ENCODE peak calls at places on chromosomes 11 and 22, in five cellular contexts. E is heart right ventricle, I is ovary, N is GM23248, M is SJCRH30. C is an unnamed sample. For H3K4me1 and H3K9me3, the result is how much of the 10 kb centered on the place peaks cover.

GRCh38 chr11:134124660-134125451 is 56.0 kb downstream of the JAM3 start:
- DNase-seq in I (no peak), N (peak), E (peak), M (no peak), C (peak)

GRCh38 chr11:129333873-129334272 is 41.8 kb upstream of the BARX2 start:
- DNase-seq in N (peak), M (peak), I (no peak), E (no peak), C (no peak)

GRCh38 chr11:102685311-102685710 is 20.3 kb downstream of the MMP27 start:
- DNase-seq in N (peak), E (no peak), M (peak), I (no peak), C (no peak)

GRCh38 chr11:12066799-12067508 is 43.4 kb upstream of the MICAL2 start:
- DNase-seq in I (no peak), N (peak), E (no peak), M (peak), C (no peak)

GRCh38 chr11:45110562-45110961 is 35.9 kb upstream of the PRDM11 start:
- DNase-seq in N (peak), E (no peak), M (peak), I (peak), C (no peak)

GRCh38 chr22:30182365-30182764 is 64.2 kb downstream of the LIF start:
- DNase-seq in E (no peak), I (no peak), M (no peak), N (no peak), C (no peak)

GRCh38 chr11:45252134-45252856 is 33.8 kb downstream of the SYT13 start:
- DNase-seq in I (no peak), N (peak), E (peak), M (peak), C (peak)

GRCh38 chr11:131675489-131675888 is 305.1 kb downstream of the NTM start:
- DNase-seq in E (no peak), N (peak), M (no peak), I (no peak), C (no peak)

GRCh38 chr11:41950470-41951143 is 491.2 kb upstream of the LRRC4C start:
- DNase-seq in I (no peak), M (no peak), E (no peak), N (no peak), C (no peak)

GRCh38 chr11:111718436-111719325 is 47.5 kb downstream of the PPP2R1B start:
- DNase-seq in M (no peak), I (no peak), E (no peak), N (peak), C (no peak)

GRCh38 chr22:44341431-44342346 is 28.9 kb upstream of the SHISAL1 start:
- DNase-seq in E (no peak), I (peak), N (peak), M (peak), C (no peak)

GRCh38 chr11:78290293-78291176 is 101.8 kb downstream of the USP35 start:
- DNase-seq in I (no peak), N (peak), E (no peak), M (no peak), C (no peak)

GRCh38 chr22:41831383-41831782 is 1.5 kb upstream of the SREBF2 start:
- DNase-seq in E (no peak), N (peak), M (peak), I (no peak), C (no peak)

GRCh38 chr11:119091966-119092879 is 7.5 kb downstream of the HMBS start:
- DNase-seq in E (no peak), N (peak), M (peak), I (no peak), C (no peak)

GRCh38 chr11:34890089-34890488 is 26.1 kb downstream of the APIP start:
- DNase-seq in I (no peak), N (no peak), E (no peak), M (no peak), C (no peak)

GRCh38 chr11:112555491-112556364 is 295.1 kb upstream of the PLET1 start:
- DNase-seq in E (peak), N (peak), I (no peak), M (peak), C (peak)

GRCh38 chr11:19511413-19512183 is 201.0 kb upstream of the NAV2 start:
- DNase-seq in M (peak), E (peak), N (no peak), I (no peak), C (no peak)

GRCh38 chr11:6404341-6405038 is 14.2 kb downstream of the SMPD1 start:
- DNase-seq in N (peak), I (no peak), E (no peak), M (no peak), C (no peak)

GRCh38 chr11:6402561-6402981 is 12.3 kb downstream of the SMPD1 start:
- DNase-seq in N (no peak), M (no peak), I (no peak), E (no peak), C (no peak)

GRCh38 chr11:6405039-6405667 is 13.7 kb downstream of the APBB1 start:
- DNase-seq in M (no peak), N (no peak), E (no peak), I (no peak), C (peak)

GRCh38 chr11:6402061-6402470 is 11.8 kb downstream of the SMPD1 start:
- DNase-seq in N (no peak), E (no peak), M (no peak), I (no peak), C (no peak)

DNA sequence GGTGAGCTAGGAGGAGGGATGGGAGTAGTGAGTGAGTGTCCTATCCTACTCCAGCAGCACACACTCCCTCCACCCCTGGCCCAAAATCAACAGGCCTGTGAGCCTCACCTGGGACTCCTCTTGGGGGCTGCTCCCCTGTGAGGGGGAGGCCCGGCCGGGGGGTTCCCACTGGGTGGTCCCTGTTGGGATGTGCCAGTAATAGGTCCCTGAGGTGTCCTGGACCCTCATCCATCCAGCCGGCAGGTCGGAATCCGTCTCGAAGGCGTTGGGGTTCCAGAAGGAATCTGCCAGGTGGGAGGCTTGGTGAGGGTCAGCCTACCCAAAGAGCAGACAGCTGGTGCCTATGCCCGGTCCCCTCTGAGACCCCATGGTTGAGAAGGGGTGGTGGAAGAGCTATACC is 13.3 kb downstream of the SMPD1 start:
- DNase-seq in M (no peak), I (no peak), E (no peak), N (no peak), C (no peak)
- H3K4me1 ChIP-seq in M (under half), I (under half), E (under half), N (under half), C (under half)

DNA sequence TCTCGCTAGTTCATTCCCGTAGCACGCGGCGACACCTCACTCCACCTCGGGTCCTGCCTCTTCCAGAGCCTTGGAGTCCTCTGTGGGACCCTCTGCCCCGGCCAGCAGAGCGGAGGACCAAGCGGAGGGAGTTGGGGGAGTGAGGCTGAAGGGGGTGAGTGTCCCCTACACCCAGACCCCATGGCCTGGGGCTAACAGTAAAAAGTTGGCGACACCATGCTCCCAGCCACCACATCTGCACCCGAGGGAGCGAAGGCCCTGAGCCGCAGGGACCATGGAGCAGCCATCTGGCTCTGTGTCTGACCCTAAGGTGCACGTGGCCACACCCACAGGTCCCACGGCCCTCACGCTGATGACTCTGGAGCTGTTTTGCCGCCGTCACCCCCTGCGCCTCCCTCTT is 293.8 kb downstream of the BRD1 start:
- DNase-seq in N (no peak), E (no peak), I (no peak), M (no peak), C (no peak)
- H3K9me3 ChIP-seq in N (under half), E (under half), I (under half), M (under half), C (under half)

DNA sequence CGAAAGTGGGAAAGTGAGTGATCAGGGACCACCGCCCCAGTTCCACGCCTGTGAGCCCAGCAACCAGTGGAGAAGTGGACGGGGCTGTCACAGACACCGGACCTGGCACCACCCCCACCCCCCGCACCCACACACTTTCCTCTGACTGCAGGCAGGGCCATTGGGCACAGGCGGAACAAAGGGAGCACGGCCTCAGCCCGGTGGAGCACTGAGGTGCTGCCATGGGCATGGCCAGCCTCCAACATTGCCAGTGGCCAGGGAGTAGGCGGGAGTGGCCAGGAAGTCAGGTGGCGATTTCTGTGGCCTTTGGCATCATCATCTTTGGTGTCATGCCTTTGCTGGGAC is 78.5 kb downstream of the BCR start:
- DNase-seq in M (no peak), I (no peak), N (no peak), E (no peak), C (no peak)
- H3K4me1 ChIP-seq in M (under half), I (under half), N (under half), E (under half), C (under half)

DNA sequence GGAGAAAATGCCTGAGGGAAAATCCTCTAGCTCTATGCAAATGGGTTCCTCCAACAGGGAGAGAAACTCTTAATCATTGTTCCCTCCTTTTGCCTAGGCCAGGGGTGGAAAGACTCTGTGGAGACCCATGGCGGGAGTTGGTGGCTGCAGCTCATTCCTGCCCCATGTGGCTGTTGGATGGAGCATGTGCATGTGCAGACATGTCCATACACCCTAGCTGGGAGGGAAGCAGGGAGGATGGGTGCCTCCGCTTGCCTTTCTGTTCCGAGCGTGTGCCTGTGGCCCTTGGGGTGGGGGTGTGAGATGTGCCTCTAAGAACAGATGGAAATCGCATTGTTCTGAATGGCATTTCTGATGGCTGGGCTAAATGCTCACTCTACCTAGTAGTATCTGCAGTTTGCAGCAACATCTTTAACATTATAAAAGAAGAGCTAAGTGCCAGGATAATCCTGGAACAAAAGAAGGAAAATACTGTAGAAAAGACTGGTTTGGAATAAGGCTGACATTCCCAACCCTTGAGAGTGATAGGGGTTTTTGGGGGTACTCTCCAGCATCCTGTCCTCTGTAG is 31.7 kb downstream of the METTL15 start:
- DNase-seq in N (no peak), I (no peak), E (no peak), M (no peak), C (no peak)
- H3K9me3 ChIP-seq in N (under half), I (under half), E (under half), M (under half), C (under half)

DNA sequence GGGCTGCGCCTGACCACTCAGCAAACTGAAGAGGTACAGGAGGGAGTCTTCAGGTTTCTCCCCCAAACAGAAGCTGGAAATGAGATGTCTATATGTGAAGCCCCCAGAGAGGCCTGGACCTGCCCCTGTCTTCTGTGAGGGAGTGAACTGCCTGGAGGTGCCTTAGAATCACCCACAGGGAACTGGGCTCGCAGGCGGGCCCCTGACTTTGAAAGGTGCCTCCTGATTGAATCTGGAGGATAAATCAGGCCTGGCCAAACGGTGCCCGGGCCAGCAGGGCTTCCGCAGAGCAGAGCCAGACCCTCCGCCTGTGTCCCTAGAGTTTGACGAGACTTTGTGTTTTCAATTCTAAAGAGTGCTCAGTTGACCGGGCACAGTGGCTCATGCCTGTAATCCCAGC is 18.4 kb downstream of the TSSC4 start:
- DNase-seq in I (no peak), M (no peak), E (peak), N (no peak), C (no peak)
- H3K4me1 ChIP-seq in I (under half), M (under half), E (under half), N (under half), C (under half)

GRCh38 chr22:47591016-47591415 is 828.6 kb downstream of the TBC1D22A start:
- DNase-seq in M (no peak), N (no peak), E (no peak), I (no peak), C (no peak)
- H3K9me3 ChIP-seq in M (under half), N (under half), E (under half), I (under half), C (under half)

DNA sequence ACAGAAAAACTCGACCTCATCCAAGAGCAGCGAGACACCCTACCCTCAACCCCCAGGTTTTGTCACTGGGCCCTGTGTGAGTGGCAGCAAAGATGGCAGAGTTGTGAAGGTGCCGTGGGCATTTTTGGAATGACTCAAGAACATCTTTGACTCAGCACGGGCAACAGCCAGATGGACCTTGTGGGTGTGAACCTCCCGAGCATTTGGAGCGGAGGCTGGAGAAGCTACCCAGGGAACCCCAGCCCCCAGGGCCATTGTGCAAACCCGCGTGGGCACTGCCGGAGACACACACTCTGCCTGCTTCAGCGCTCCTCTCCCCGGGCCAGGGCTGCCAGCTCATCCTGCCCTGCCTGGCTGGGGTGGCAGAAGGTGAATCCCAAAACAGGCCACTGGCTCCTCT is 66.1 kb downstream of the PANX1 start:
- DNase-seq in I (no peak), N (no peak), E (no peak), M (no peak), C (no peak)
- H3K4me1 ChIP-seq in I (under half), N (under half), E (under half), M (under half), C (under half)

GRCh38 chr22:26168199-26168915 is 905 bp upstream of the SEZ6L start:
- DNase-seq in E (no peak), I (no peak), M (no peak), N (no peak), C (no peak)
- H3K9me3 ChIP-seq in E (under half), I (under half), M (under half), N (under half), C (under half)